ENCODE peak calls at places on chromosomes 3 and 15, in four cellular contexts. G, M, V and T are unnamed samples.

GRCh38 chr3:123419850-123420292 is 29.0 kb downstream of the ADCY5 start:
- DNase-seq in G (no peak), M (no peak), V (no peak), T (peak)

GRCh38 chr3:128458746-128459450 is 7.8 kb downstream of the DNAJB8 start:
- DNase-seq in G (no peak), M (no peak), V (no peak), T (no peak)

GRCh38 chr3:14780927-14781507 is 37.7 kb upstream of the FGD5 start:
- DNase-seq in M (peak), G (peak), V (no peak), T (no peak)

GRCh38 chr3:177195242-177195940 is 1.9 kb downstream of the TBL1XR1 start:
- DNase-seq in V (no peak), G (peak), M (peak), T (no peak)

GRCh38 chr3:135125171-135125801 is 330.2 kb downstream of the EPHB1 start:
- DNase-seq in G (no peak), V (no peak), M (no peak), T (no peak)

GRCh38 chr15:85318048-85318731 is 62.2 kb upstream of the AKAP13 start:
- DNase-seq in V (no peak), G (peak), M (no peak), T (no peak)

GRCh38 chr3:46947981-46948791 is 28.4 kb downstream of the CCDC12 start:
- DNase-seq in M (peak), V (peak), G (peak), T (no peak)

GRCh38 chr15:91001209-91001608 is 6.9 kb upstream of the PRC1 start:
- DNase-seq in M (no peak), V (no peak), G (no peak), T (no peak)

GRCh38 chr3:16534914-16535301 is 21.4 kb upstream of the RFTN1 start:
- DNase-seq in V (no peak), M (no peak), G (no peak), T (no peak)

GRCh38 chr3:66407281-66408218 is 93.3 kb downstream of the LRIG1 start:
- DNase-seq in M (peak), V (peak), G (peak), T (peak)

GRCh38 chr3:178257491-178257890 is 278.7 kb upstream of the KCNMB2 start:
- DNase-seq in G (no peak), M (no peak), V (no peak), T (no peak)

GRCh38 chr3:40387001-40387894 is at the start of gene ENTPD3:
- DNase-seq in M (peak), G (peak), V (peak), T (no peak)

DNA sequence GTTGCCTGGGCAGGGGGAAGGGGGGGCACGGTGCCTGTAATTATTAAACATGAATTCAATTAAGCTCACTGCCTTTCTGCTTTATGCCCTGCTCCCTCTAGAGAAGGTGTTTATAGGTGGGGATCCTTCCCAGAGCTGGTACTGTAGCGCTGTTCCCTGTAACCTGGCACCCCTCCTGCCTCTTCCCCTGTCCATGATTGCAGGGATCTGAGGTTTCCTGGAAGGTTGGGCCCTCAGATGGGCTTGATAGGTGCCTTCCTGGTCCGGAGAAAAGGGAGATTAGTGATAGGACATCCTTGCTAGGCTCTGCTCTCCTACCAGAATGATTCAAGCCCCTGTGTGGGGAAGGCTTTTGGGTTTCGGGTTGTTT is 2.1 kb upstream of the FAM131A start:
- DNase-seq in V (no peak), G (no peak), M (no peak), T (no peak)
- H3K4me3 ChIP-seq in V (peak), G (peak), M (no peak), T (peak)

GRCh38 chr3:78279066-78279465 is 1239.2 kb downstream of the ROBO2 start:
- DNase-seq in G (no peak), V (no peak), M (no peak), T (no peak)

GRCh38 chr3:78277220-78277619 is 1237.3 kb downstream of the ROBO2 start:
- DNase-seq in V (no peak), M (no peak), G (no peak), T (no peak)

GRCh38 chr3:78274475-78275065 is 1234.7 kb downstream of the ROBO2 start:
- DNase-seq in V (no peak), G (no peak), M (no peak), T (no peak)

GRCh38 chr3:78277793-78278192 is 1237.9 kb downstream of the ROBO2 start:
- DNase-seq in M (no peak), V (no peak), G (no peak), T (no peak)

DNA sequence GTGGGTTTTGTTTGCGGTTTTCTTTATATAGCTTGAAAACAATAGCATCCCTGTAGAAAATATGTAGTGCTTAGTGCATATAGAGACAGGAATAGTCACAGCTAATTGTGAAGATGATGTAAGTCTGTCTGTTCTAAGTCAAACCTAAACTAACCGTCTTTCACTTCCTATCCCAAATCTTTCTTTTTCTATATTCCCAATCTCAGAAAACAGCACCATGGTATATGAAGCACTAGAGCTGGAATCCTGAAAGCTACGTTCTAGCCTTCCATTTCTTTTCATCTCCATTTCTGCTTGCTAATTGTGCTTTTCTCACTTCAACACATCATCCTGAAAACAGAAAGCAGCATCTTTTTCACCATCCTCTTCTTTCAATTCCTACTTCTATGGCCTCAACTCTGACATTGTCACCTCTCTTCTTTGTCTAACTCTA is 1235.5 kb downstream of the ROBO2 start:
- DNase-seq in V (no peak), G (no peak), M (no peak), T (no peak)
- H3K4me3 ChIP-seq in V (no peak), G (no peak), M (no peak), T (no peak)

DNA sequence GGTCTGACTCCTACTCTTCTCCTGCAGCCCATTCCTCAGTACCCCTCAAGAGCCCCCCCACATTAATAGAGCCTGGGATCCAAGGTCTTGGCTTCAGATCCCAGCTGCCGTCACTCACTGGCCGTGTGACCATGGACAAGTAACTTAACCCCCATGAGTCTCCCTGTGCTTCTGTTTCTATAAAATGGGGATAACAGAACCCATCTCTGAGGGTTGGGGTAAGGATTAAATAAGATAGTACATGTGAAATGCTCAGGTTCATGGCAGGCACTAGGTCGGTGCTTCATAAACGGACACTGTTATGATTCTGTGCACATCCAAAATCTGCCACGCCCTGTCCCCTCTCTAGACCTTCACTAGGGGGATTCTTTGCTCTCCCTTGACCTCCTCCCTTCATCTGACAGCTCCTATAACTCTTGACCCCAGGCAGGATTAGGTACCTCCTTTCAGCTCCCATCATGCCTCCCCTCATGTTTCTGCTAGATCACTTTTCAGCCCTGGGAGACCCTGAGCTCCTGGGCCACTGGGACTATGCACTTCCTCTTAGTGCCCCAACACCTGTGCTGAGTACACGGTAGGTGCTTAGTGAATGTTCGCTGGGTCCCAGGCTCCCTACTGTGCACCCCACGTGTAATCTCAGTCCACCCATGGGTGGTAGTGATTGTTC is 1.5 kb downstream of the CAND2 start:
- DNase-seq in G (no peak), V (no peak), M (no peak), T (no peak)
- H3K4me3 ChIP-seq in G (no peak), V (no peak), M (no peak), T (no peak)

GRCh38 chr3:63967675-63968611 is 55.4 kb downstream of the PSMD6 start:
- DNase-seq in V (no peak), G (peak), M (no peak), T (no peak)
- H3K4me3 ChIP-seq in V (peak), G (peak), M (no peak), T (peak)

GRCh38 chr3:94374439-94375161 is 311.7 kb downstream of the NSUN3 start:
- DNase-seq in V (no peak), M (no peak), G (no peak), T (no peak)
- H3K4me3 ChIP-seq in V (no peak), M (no peak), G (no peak), T (no peak)

GRCh38 chr15:51240066-51240465 is 98.3 kb downstream of the CYP19A1 start:
- DNase-seq in G (no peak), V (no peak), M (no peak), T (no peak)
- H3K4me3 ChIP-seq in G (no peak), V (no peak), M (no peak), T (no peak)